ENCODE peak calls at places on chromosome 6, in nine cellular contexts. M is activated CD4-positive, alpha-beta T cell treated with anti-CD3 and anti-CD28 coated beads, Interleukin-2, amount 50 U/mL, for 48 hours; B is KBM-7; Q is iPS-NIHi11; Z is NCI-H1092; G is stimulated activated CD4-positive, alpha-beta T cell treated with anti-CD3 and anti-CD28 coated beads, Interleukin-15, amount 100 ng/mL, for 24 hours; W is heart right ventricle; T is posterior cingulate gyrus; N is ovary. X is an unnamed sample.
A peak's percentile ranks its signal among the peaks of the same experiment; 100 is the strongest.

GRCh38 chr6:121652223-121652622 is 216.8 kb downstream of the GJA1 start:
- DNase-seq in M (no peak), Z (no peak), N (no peak), G (no peak), T (no peak), Q (no peak), B (no peak), W (no peak), X (no peak)

GRCh38 chr6:43436577-43437282 is 9.4 kb downstream of the ABCC10 start:
- DNase-seq in N (peak; percentile 68), M (no peak), G (no peak), W (no peak), Z (no peak), T (no peak), B (no peak), Q (no peak), X (no peak)

GRCh38 chr6:151089916-151090443 is 149.8 kb upstream of the AKAP12 start:
- DNase-seq in W (no peak), T (no peak), M (no peak), Z (no peak), B (no peak), N (no peak), G (no peak), Q (peak; percentile 35), X (no peak)

GRCh38 chr6:145688493-145688905 is 46.8 kb downstream of the EPM2A start:
- DNase-seq in N (no peak), Z (no peak), W (no peak), M (no peak), G (no peak), Q (no peak), T (no peak), B (no peak), X (no peak)

GRCh38 chr6:7636151-7636550 is 46.2 kb downstream of the SNRNP48 start:
- DNase-seq in Q (no peak), N (no peak), M (no peak), G (no peak), Z (no peak), T (no peak), B (no peak), W (no peak), X (no peak)

GRCh38 chr6:89520730-89521129 is 87.8 kb downstream of the ANKRD6 start:
- DNase-seq in N (no peak), Z (no peak), B (no peak), M (no peak), T (no peak), W (no peak), Q (no peak), G (no peak), X (no peak)

GRCh38 chr6:95545226-95545625 is 32.1 kb upstream of the MANEA start:
- DNase-seq in M (no peak), W (no peak), B (no peak), Z (no peak), T (no peak), G (no peak), Q (no peak), N (no peak), X (no peak)

GRCh38 chr6:63441266-63441956 is 121.6 kb upstream of the LGSN start:
- DNase-seq in M (peak; percentile 2), B (no peak), N (no peak), Z (peak; percentile 17), G (peak; percentile 11), Q (peak; percentile 30), T (no peak), W (no peak), X (no peak)

GRCh38 chr6:82364087-82365010 is 732 bp downstream of the TPBG start:
- DNase-seq in Q (peak; percentile 74), G (peak; percentile 34), T (peak; percentile 14), B (peak; percentile 65), N (peak; percentile 34), Z (peak; percentile 38), W (peak; percentile 62), M (peak; percentile 11), X (no peak)

GRCh38 chr6:42947950-42948349 is 12.6 kb upstream of the GNMT start:
- DNase-seq in Q (no peak), W (no peak), G (no peak), M (no peak), B (no peak), N (no peak), Z (no peak), T (no peak), X (no peak)

GRCh38 chr6:37048851-37049734 is 43.6 kb downstream of the FGD2 start:
- DNase-seq in N (peak; percentile 49), Q (no peak), W (peak; percentile 39), Z (no peak), G (peak; percentile 83), B (no peak), M (peak; percentile 75), T (no peak), X (peak; percentile 95)

GRCh38 chr6:1227935-1228753 is 83.8 kb upstream of the FOXQ1 start:
- DNase-seq in G (no peak), M (no peak), Q (no peak), Z (no peak), T (no peak), B (no peak), W (no peak), N (no peak), X (no peak)

GRCh38 chr6:166955121-166955864 is 1.1 kb downstream of the RNASET2 start:
- DNase-seq in G (peak; percentile 40), N (peak; percentile 37), B (peak; percentile 86), W (peak; percentile 24), Q (peak; percentile 29), M (no peak), Z (no peak), T (no peak), X (peak; percentile 74)